ENCODE peak calls at places on chromosomes 7 and 10, in seven cellular contexts. T, D, Q, L, R, G and K are unnamed samples.

GRCh38 chr10:86440874-86441838 is 74.6 kb upstream of the GRID1 start:
- DNase-seq in T (peak), D (no peak), Q (peak), L (no peak), R (peak), G (no peak), K (peak)

GRCh38 chr10:78972160-78972946 is 96.4 kb upstream of the ZMIZ1 start:
- DNase-seq in T (peak), D (peak), Q (peak), L (peak), R (no peak), G (peak), K (peak)

GRCh38 chr7:37315752-37316711 is 132.6 kb downstream of the ELMO1 start:
- DNase-seq in T (no peak), D (no peak), Q (no peak), L (no peak), R (no peak), G (no peak), K (peak)

GRCh38 chr10:26725837-26726727 is 28.6 kb downstream of the PDSS1 start:
- DNase-seq in T (peak), D (no peak), Q (peak), L (peak), R (peak), G (peak), K (peak)

GRCh38 chr10:14478639-14479038 is 147.9 kb upstream of the FRMD4A start:
- DNase-seq in T (peak), D (peak), Q (peak), L (peak), R (peak), G (peak), K (peak)

GRCh38 chr10:15843705-15844104 is 16.6 kb downstream of the MINDY3 start:
- DNase-seq in T (no peak), D (no peak), Q (no peak), L (no peak), R (no peak), G (no peak), K (no peak)

GRCh38 chr10:103307594-103307993 is 30.7 kb downstream of the INA start:
- DNase-seq in T (no peak), D (no peak), Q (no peak), L (no peak), R (no peak), G (no peak), K (peak)

GRCh38 chr7:11341285-11341944 is 367.7 kb downstream of the PHF14 start:
- DNase-seq in T (no peak), D (no peak), Q (peak), L (peak), R (no peak), G (no peak), K (peak)

GRCh38 chr10:123635131-123635530 is 31.0 kb upstream of the GPR26 start:
- DNase-seq in T (no peak), D (no peak), Q (no peak), L (no peak), R (no peak), G (no peak), K (no peak)

GRCh38 chr7:50607524-50608125 is 42.4 kb upstream of the DDC start:
- DNase-seq in T (no peak), D (no peak), Q (peak), L (no peak), R (no peak), G (no peak), K (no peak)

GRCh38 chr7:20647908-20648776 is 32.7 kb downstream of the ABCB5 start:
- DNase-seq in T (peak), D (peak), Q (peak), L (peak), R (peak), G (no peak), K (peak)
- TF ChIP-seq CTCF in T (peak), D (peak), Q (peak), L (peak), R (peak), G (no peak), K (peak)

DNA sequence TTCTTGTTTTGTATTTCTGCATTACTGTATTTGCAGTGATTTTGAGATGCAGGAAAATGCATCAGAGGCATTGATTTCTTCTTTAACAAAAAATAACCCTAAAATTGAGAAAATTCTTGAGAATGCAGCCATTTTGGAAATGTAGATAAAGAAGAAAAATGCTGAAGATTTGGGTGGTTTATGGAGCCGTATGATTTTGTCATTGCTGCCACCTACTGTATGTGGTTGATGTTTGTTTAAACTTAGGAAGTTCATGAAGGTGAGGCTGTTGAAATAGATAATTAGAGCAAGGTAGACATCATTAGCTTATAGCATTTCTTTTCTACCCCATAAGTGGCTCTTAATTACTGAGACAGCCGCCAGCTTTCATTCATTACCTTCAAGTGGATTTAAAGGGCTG is 92.1 kb upstream of the SAMD8 start:
- DNase-seq in T (peak), D (no peak), Q (peak), L (no peak), R (peak), G (no peak), K (peak)
- TF ChIP-seq CTCF in T (peak), D (peak), Q (peak), L (peak), R (peak), G (no peak), K (peak)

GRCh38 chr10:125002044-125002422 is 60.1 kb downstream of the ZRANB1 start:
- DNase-seq in T (no peak), D (no peak), Q (no peak), L (no peak), R (no peak), G (no peak), K (no peak)

GRCh38 chr10:124999433-125000365 is 57.8 kb downstream of the ZRANB1 start:
- DNase-seq in T (no peak), D (peak), Q (peak), L (no peak), R (no peak), G (peak), K (no peak)

GRCh38 chr10:125001313-125002043 is 59.6 kb downstream of the ZRANB1 start:
- DNase-seq in T (peak), D (peak), Q (no peak), L (no peak), R (peak), G (peak), K (no peak)

GRCh38 chr10:124998624-124999291 is 56.8 kb downstream of the ZRANB1 start:
- DNase-seq in T (no peak), D (peak), Q (no peak), L (no peak), R (no peak), G (peak), K (no peak)

DNA sequence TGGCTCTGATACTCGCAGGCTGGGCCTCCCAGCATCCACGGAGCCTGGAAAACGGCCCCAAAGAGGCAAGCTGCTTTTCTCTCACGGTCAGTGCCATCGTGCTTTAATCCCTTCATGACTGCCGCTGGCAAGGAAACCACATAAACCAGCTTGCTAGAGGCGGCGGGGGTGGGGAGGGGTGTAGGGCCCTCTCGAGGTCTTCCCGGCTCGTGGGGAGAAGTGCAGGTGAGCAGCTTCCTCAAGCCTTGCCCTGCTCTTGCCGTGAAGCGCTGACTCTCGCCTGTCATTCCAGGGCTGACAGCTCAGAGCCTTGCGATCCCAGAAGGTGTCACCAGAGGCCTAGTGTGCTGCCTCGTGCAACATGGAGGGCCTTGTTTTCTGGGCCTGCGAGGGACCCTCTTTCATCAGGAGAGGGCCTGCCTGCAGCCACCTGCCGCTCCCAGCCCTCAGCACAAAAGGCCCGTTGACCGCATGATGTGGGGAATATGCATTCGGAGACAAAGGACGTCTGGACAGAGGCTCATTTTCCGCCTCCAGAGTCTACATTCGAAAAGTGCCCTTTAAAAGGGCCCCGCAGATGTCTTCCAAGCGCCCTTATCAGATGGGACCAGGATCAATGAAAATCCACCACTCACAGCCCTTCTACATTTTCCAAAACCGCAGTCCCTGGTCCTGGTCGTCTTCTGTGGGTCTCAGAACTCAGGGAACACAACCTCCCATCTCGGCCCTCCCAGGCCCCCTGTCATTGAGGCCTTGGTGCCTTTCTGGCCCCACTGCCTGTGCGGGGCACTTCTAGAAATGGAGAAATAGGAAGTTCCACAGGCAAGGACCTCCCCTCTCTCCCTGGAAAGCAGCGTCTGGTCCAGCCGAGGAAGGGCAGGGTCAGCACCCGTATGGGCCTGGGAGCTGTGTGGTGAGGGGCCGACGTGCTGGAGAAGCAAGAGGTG is 58.7 kb downstream of the ZRANB1 start:
- DNase-seq in T (no peak), D (peak), Q (peak), L (no peak), R (no peak), G (peak), K (no peak)
- TF ChIP-seq CTCF in T (no peak), D (peak), Q (peak), L (no peak), R (no peak), G (no peak), K (no peak)

GRCh38 chr7:157938211-157938610 is 601.4 kb downstream of the DNAJB6 start:
- DNase-seq in T (no peak), D (no peak), Q (no peak), L (no peak), R (no peak), G (no peak), K (no peak)
- TF ChIP-seq CTCF in T (no peak), D (no peak), Q (no peak), L (no peak), R (no peak), G (no peak), K (no peak)